ENCODE peak calls at places on chromosome 5, in seven cellular contexts. One of them, this sample, is unnamed.

GRCh38 chr5:68928617-68929302 is 165.1 kb upstream of the SLC30A5 start:
- DNase-seq in SK-N-SH: no peak
- DNase-seq in K562: no peak
- DNase-seq in GM12878: no peak
- DNase-seq in T47D: peak; percentile 16
- DNase-seq in HCT116: no peak
- DNase-seq in H1: no peak
- DNase-seq in this sample: no peak

GRCh38 chr5:78547731-78548189 is 100.8 kb downstream of the LHFPL2 start:
- DNase-seq in GM12878: no peak
- DNase-seq in T47D: no peak
- DNase-seq in HCT116: no peak
- DNase-seq in K562: no peak
- DNase-seq in H1: no peak
- DNase-seq in SK-N-SH: no peak
- DNase-seq in this sample: no peak

GRCh38 chr5:176508603-176509002 is 28.6 kb downstream of the RNF44 start:
- DNase-seq in T47D: no peak
- DNase-seq in HCT116: no peak
- DNase-seq in SK-N-SH: no peak
- DNase-seq in H1: no peak
- DNase-seq in GM12878: no peak
- DNase-seq in K562: no peak
- DNase-seq in this sample: no peak

GRCh38 chr5:56607074-56607473 is 208.3 kb upstream of the MAP3K1 start:
- DNase-seq in H1: no peak
- DNase-seq in GM12878: no peak
- DNase-seq in T47D: no peak
- DNase-seq in HCT116: no peak
- DNase-seq in K562: no peak
- DNase-seq in SK-N-SH: no peak
- DNase-seq in this sample: no peak

GRCh38 chr5:85814596-85814995 is 803.1 kb upstream of the COX7C start:
- DNase-seq in K562: no peak
- DNase-seq in GM12878: no peak
- DNase-seq in HCT116: no peak
- DNase-seq in H1: no peak
- DNase-seq in SK-N-SH: no peak
- DNase-seq in T47D: no peak
- DNase-seq in this sample: no peak

GRCh38 chr5:11046160-11046559 is 285.1 kb upstream of the DAP start:
- DNase-seq in T47D: peak; percentile 27
- DNase-seq in H1: peak; percentile 50
- DNase-seq in GM12878: no peak
- DNase-seq in SK-N-SH: no peak
- DNase-seq in K562: no peak
- DNase-seq in HCT116: no peak
- DNase-seq in this sample: no peak

GRCh38 chr5:119255571-119256356 is 100.1 kb upstream of the TNFAIP8 start:
- DNase-seq in T47D: peak; percentile 40
- DNase-seq in GM12878: no peak
- DNase-seq in K562: peak; percentile 28
- DNase-seq in SK-N-SH: no peak
- DNase-seq in HCT116: peak; percentile 19
- DNase-seq in H1: peak; percentile 64
- DNase-seq in this sample: peak; percentile 74

GRCh38 chr5:92629574-92629973 is 951.4 kb downstream of the NR2F1-AS1 start:
- DNase-seq in HCT116: no peak
- DNase-seq in GM12878: no peak
- DNase-seq in K562: no peak
- DNase-seq in H1: no peak
- DNase-seq in SK-N-SH: no peak
- DNase-seq in T47D: no peak
- DNase-seq in this sample: no peak

GRCh38 chr5:163306421-163306820 is 131.0 kb upstream of the CCNG1 start:
- DNase-seq in GM12878: no peak
- DNase-seq in HCT116: peak; percentile 6
- DNase-seq in H1: no peak
- DNase-seq in SK-N-SH: peak; percentile 16
- DNase-seq in T47D: peak; percentile 49
- DNase-seq in K562: no peak
- DNase-seq in this sample: peak; percentile 10

GRCh38 chr5:16628376-16628775 is 11.6 kb upstream of the RETREG1 start:
- DNase-seq in HCT116: no peak
- DNase-seq in GM12878: no peak
- DNase-seq in SK-N-SH: peak; percentile 32
- DNase-seq in T47D: peak; percentile 12
- DNase-seq in K562: no peak
- DNase-seq in H1: no peak
- DNase-seq in this sample: no peak

GRCh38 chr5:73564644-73565165 is 734 bp downstream of the ANKRA2 start:
- DNase-seq in K562: peak; percentile 48
- DNase-seq in SK-N-SH: peak; percentile 22
- DNase-seq in T47D: no peak
- DNase-seq in H1: no peak
- DNase-seq in GM12878: no peak
- DNase-seq in HCT116: no peak
- DNase-seq in this sample: no peak

GRCh38 chr5:119220576-119221197 is 135.1 kb upstream of the TNFAIP8 start:
- DNase-seq in SK-N-SH: no peak
- DNase-seq in H1: no peak
- DNase-seq in GM12878: no peak
- DNase-seq in T47D: no peak
- DNase-seq in HCT116: no peak
- DNase-seq in K562: no peak
- DNase-seq in this sample: no peak

DNA sequence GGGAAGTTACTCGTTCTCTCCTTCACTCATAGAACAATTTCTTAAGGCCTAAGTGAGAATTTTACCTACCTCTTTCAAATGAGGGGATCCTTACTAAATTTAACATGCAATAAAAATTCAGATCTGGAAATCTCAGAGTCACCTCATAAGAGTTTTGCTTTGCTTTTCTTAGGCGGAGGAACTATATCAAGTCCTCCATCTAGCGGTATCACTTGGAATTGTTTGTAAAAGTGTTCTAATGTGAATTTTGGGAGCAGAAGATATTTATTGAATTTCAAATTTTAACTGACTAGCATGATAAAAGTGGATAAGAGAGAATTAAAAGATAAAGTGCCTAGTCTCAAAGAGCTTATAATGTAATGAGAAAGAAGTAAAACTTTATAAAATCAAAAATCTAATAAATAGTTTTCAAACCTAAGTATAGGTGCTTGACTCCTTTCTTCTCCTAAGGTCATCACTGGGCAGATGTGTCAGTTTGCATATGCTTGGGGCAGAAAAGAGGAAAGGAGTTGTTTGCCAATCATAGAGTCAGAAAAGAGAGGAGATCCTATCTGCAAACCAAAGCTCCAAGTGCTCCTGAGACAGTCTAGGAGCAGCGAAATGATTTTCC is 145.7 kb upstream of the DAB2 start:
- DNase-seq in K562: peak; percentile 20
- DNase-seq in T47D: peak; percentile 62
- DNase-seq in HCT116: peak; percentile 31
- DNase-seq in H1: no peak
- DNase-seq in GM12878: no peak
- DNase-seq in SK-N-SH: peak; percentile 5
- DNase-seq in this sample: peak; percentile 24
- TF ChIP-seq JUND in K562: no peak
- TF ChIP-seq JUND in T47D: no peak
- TF ChIP-seq JUND in HCT116: no peak
- TF ChIP-seq JUND in H1: no peak
- TF ChIP-seq JUND in GM12878: no peak
- TF ChIP-seq JUND in SK-N-SH: no peak
- TF ChIP-seq JUND in this sample: no peak

GRCh38 chr5:132272341-132273210 is 15.1 kb downstream of the PDLIM4 start:
- DNase-seq in K562: peak; percentile 69
- DNase-seq in H1: peak; percentile 97
- DNase-seq in T47D: peak; percentile 75
- DNase-seq in SK-N-SH: peak; percentile 81
- DNase-seq in HCT116: no peak
- DNase-seq in GM12878: no peak
- DNase-seq in this sample: peak; percentile 38

GRCh38 chr5:132270345-132270685 is 12.8 kb downstream of the PDLIM4 start:
- DNase-seq in SK-N-SH: no peak
- DNase-seq in HCT116: no peak
- DNase-seq in H1: peak; percentile 43
- DNase-seq in T47D: no peak
- DNase-seq in K562: no peak
- DNase-seq in GM12878: no peak
- DNase-seq in this sample: no peak

GRCh38 chr5:132270706-132271105 is 13.2 kb downstream of the PDLIM4 start:
- DNase-seq in GM12878: no peak
- DNase-seq in H1: no peak
- DNase-seq in HCT116: no peak
- DNase-seq in K562: no peak
- DNase-seq in T47D: no peak
- DNase-seq in SK-N-SH: no peak
- DNase-seq in this sample: no peak

GRCh38 chr5:132269635-132270344 is 12.3 kb downstream of the PDLIM4 start:
- DNase-seq in HCT116: no peak
- DNase-seq in SK-N-SH: no peak
- DNase-seq in T47D: no peak
- DNase-seq in H1: peak; percentile 32
- DNase-seq in GM12878: no peak
- DNase-seq in K562: no peak
- DNase-seq in this sample: no peak

GRCh38 chr5:132271251-132272246 is 14.1 kb downstream of the PDLIM4 start:
- DNase-seq in K562: no peak
- DNase-seq in HCT116: no peak
- DNase-seq in GM12878: no peak
- DNase-seq in T47D: no peak
- DNase-seq in H1: peak; percentile 66
- DNase-seq in SK-N-SH: no peak
- DNase-seq in this sample: no peak
- TF ChIP-seq JUND in K562: no peak
- TF ChIP-seq JUND in HCT116: no peak
- TF ChIP-seq JUND in GM12878: no peak
- TF ChIP-seq JUND in T47D: no peak
- TF ChIP-seq JUND in H1: no peak
- TF ChIP-seq JUND in SK-N-SH: no peak
- TF ChIP-seq JUND in this sample: no peak

GRCh38 chr5:14980698-14981097 is 109.1 kb upstream of the ANKH start:
- DNase-seq in H1: no peak
- DNase-seq in HCT116: no peak
- DNase-seq in T47D: no peak
- DNase-seq in GM12878: no peak
- DNase-seq in SK-N-SH: no peak
- DNase-seq in K562: no peak
- DNase-seq in this sample: peak; percentile 32
- TF ChIP-seq JUND in H1: no peak
- TF ChIP-seq JUND in HCT116: no peak
- TF ChIP-seq JUND in T47D: no peak
- TF ChIP-seq JUND in GM12878: no peak
- TF ChIP-seq JUND in SK-N-SH: no peak
- TF ChIP-seq JUND in K562: no peak
- TF ChIP-seq JUND in this sample: no peak

GRCh38 chr5:153153086-153153485 is 337.4 kb upstream of the GRIA1 start:
- DNase-seq in K562: no peak
- DNase-seq in T47D: no peak
- DNase-seq in GM12878: no peak
- DNase-seq in HCT116: no peak
- DNase-seq in SK-N-SH: no peak
- DNase-seq in H1: no peak
- DNase-seq in this sample: no peak
- TF ChIP-seq JUND in K562: no peak
- TF ChIP-seq JUND in T47D: no peak
- TF ChIP-seq JUND in GM12878: no peak
- TF ChIP-seq JUND in HCT116: no peak
- TF ChIP-seq JUND in SK-N-SH: peak; percentile 86
- TF ChIP-seq JUND in H1: no peak
- TF ChIP-seq JUND in this sample: no peak

DNA sequence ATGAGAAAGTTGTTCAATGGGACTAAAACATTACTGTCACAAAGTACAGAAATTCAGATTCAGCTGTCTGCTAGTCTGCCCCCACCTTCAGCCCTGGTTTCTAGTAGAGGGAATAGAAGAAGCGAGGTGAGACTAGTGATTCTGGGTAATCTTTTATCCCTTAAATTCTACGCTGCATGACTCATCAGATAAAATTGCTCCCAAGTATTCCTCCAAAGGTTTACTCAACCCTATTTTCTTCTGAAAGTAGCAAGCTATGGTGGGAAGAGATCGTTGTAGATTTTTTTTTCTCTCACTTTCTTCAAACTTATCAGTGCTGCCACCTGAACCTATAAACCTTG is 318.9 kb upstream of the RIOK2 start:
- DNase-seq in SK-N-SH: no peak
- DNase-seq in GM12878: no peak
- DNase-seq in K562: no peak
- DNase-seq in HCT116: no peak
- DNase-seq in T47D: no peak
- DNase-seq in H1: no peak
- DNase-seq in this sample: no peak
- TF ChIP-seq JUND in SK-N-SH: no peak
- TF ChIP-seq JUND in GM12878: no peak
- TF ChIP-seq JUND in K562: no peak
- TF ChIP-seq JUND in HCT116: no peak
- TF ChIP-seq JUND in T47D: no peak
- TF ChIP-seq JUND in H1: no peak
- TF ChIP-seq JUND in this sample: no peak

GRCh38 chr5:14574124-14574523 is 7.5 kb upstream of the OTULINL start:
- DNase-seq in K562: no peak
- DNase-seq in T47D: no peak
- DNase-seq in H1: no peak
- DNase-seq in HCT116: no peak
- DNase-seq in SK-N-SH: no peak
- DNase-seq in GM12878: no peak
- DNase-seq in this sample: no peak

GRCh38 chr5:14577964-14578363 is 3.6 kb upstream of the OTULINL start:
- DNase-seq in HCT116: no peak
- DNase-seq in K562: no peak
- DNase-seq in T47D: no peak
- DNase-seq in H1: no peak
- DNase-seq in GM12878: no peak
- DNase-seq in SK-N-SH: no peak
- DNase-seq in this sample: no peak

GRCh38 chr5:14577079-14577725 is 4.4 kb upstream of the OTULINL start:
- DNase-seq in HCT116: no peak
- DNase-seq in T47D: no peak
- DNase-seq in K562: no peak
- DNase-seq in GM12878: no peak
- DNase-seq in SK-N-SH: no peak
- DNase-seq in H1: peak; percentile 54
- DNase-seq in this sample: no peak

GRCh38 chr5:14572384-14572783 is 9.2 kb upstream of the OTULINL start:
- DNase-seq in K562: no peak
- DNase-seq in T47D: no peak
- DNase-seq in H1: no peak
- DNase-seq in HCT116: no peak
- DNase-seq in SK-N-SH: no peak
- DNase-seq in GM12878: no peak
- DNase-seq in this sample: no peak

GRCh38 chr5:14574891-14575496 is 6.6 kb upstream of the OTULINL start:
- DNase-seq in HCT116: no peak
- DNase-seq in K562: no peak
- DNase-seq in H1: no peak
- DNase-seq in SK-N-SH: no peak
- DNase-seq in T47D: no peak
- DNase-seq in GM12878: no peak
- DNase-seq in this sample: no peak
- TF ChIP-seq JUND in HCT116: no peak
- TF ChIP-seq JUND in K562: no peak
- TF ChIP-seq JUND in H1: no peak
- TF ChIP-seq JUND in SK-N-SH: no peak
- TF ChIP-seq JUND in T47D: no peak
- TF ChIP-seq JUND in GM12878: no peak
- TF ChIP-seq JUND in this sample: no peak